ENCODE peak calls at places on chromosome 3, in four cellular contexts. I is HFF-Myc, T is HepG2, J is fibroblast of lung. G is an unnamed sample.
A peak's percentile ranks its signal among the peaks of the same experiment; 100 is the strongest.

GRCh38 chr3:109608574-109608973 is 271.2 kb upstream of the DPPA4 start:
- DNase-seq in T (no peak), J (no peak), I (no peak), G (no peak)

GRCh38 chr3:69865920-69866679 is 126.8 kb downstream of the MITF start:
- DNase-seq in J (no peak), I (no peak), T (no peak), G (peak; percentile 12)

GRCh38 chr3:107604057-107604802 is 81.5 kb downstream of the BBX start:
- DNase-seq in J (peak; percentile 70), I (no peak), T (no peak), G (peak; percentile 81)

GRCh38 chr3:10964537-10965167 is 27.9 kb upstream of the SLC6A1 start:
- DNase-seq in T (no peak), J (peak; percentile 17), I (no peak), G (no peak)

GRCh38 chr3:2099779-2100191 is 1.1 kb downstream of the CNTN4 start:
- DNase-seq in T (no peak), J (no peak), I (no peak), G (no peak)

GRCh38 chr3:109356442-109357155 is 19.3 kb upstream of the DPPA4 start:
- DNase-seq in J (no peak), T (no peak), I (no peak), G (no peak)

GRCh38 chr3:125207949-125208568 is 4.5 kb downstream of the SLC12A8 start:
- DNase-seq in I (no peak), T (no peak), J (no peak), G (no peak)

GRCh38 chr3:56754753-56755365 is 46.9 kb downstream of the ARHGEF3 start:
- DNase-seq in I (no peak), T (no peak), J (no peak), G (no peak)

GRCh38 chr3:117669761-117670160 is 960.2 kb downstream of the TUSC7 start:
- DNase-seq in T (no peak), I (no peak), J (no peak), G (no peak)

GRCh38 chr3:10142707-10143560 is 1.4 kb downstream of the VHL start:
- DNase-seq in I (no peak), T (no peak), J (no peak), G (peak; percentile 29)

GRCh38 chr3:40763812-40764211 is 239.1 kb downstream of the ZNF621 start:
- DNase-seq in T (no peak), I (no peak), J (no peak), G (no peak)

GRCh38 chr3:159266779-159267178 is 464.9 kb downstream of the MFSD1 start:
- DNase-seq in T (peak; percentile 23), J (no peak), I (no peak), G (no peak)

GRCh38 chr3:12822725-12823373 is 18.5 kb downstream of the RPL32 start:
- DNase-seq in T (peak; percentile 29), I (no peak), J (no peak), G (peak; percentile 59)

GRCh38 chr3:116341381-116341780 is 103.9 kb downstream of the LSAMP start:
- DNase-seq in T (no peak), I (no peak), J (no peak), G (no peak)

GRCh38 chr3:146469206-146470017 is at the start of gene PLSCR2:
- DNase-seq in I (no peak), J (peak; percentile 38), T (no peak), G (no peak)

GRCh38 chr3:127749787-127750225 is 72.5 kb downstream of the MGLL start:
- DNase-seq in I (no peak), J (no peak), T (no peak), G (no peak)

GRCh38 chr3:45105855-45106655 is 40.1 kb downstream of the CDCP1 start:
- DNase-seq in I (peak; percentile 85), J (peak; percentile 96), T (no peak), G (peak; percentile 75)

GRCh38 chr3:21894459-21895083 is 143.6 kb upstream of the ZNF385D start:
- DNase-seq in I (no peak), J (peak; percentile 13), T (no peak), G (peak; percentile 65)

GRCh38 chr3:14346191-14346590 is 56.2 kb upstream of the SLC6A6 start:
- DNase-seq in I (no peak), T (no peak), J (no peak), G (no peak)

GRCh38 chr3:184563569-184563925 is 2.0 kb downstream of the EPHB3 start:
- DNase-seq in J (no peak), T (no peak), I (no peak), G (no peak)
- H3K4me3 ChIP-seq in J (peak overlapping the region; percentile 81), T (no peak overlapping the region), I (peak overlapping the region; percentile 48), G (peak overlapping the region; percentile 73)

GRCh38 chr3:134794323-134794722 is 737 bp upstream of the EPHB1 start:
- DNase-seq in J (no peak), I (no peak), T (no peak), G (no peak)

GRCh38 chr3:134794950-134795775 is at the start of gene EPHB1:
- DNase-seq in T (peak; percentile 70), I (peak; percentile 72), J (peak; percentile 94), G (peak; percentile 93)

GRCh38 chr3:134797080-134797801 is 2.2 kb downstream of the EPHB1 start:
- DNase-seq in T (no peak), I (no peak), J (no peak), G (peak; percentile 5)

GRCh38 chr3:134796313-134797079 is 1.4 kb downstream of the EPHB1 start:
- DNase-seq in J (peak; percentile 28), T (no peak), I (no peak), G (peak; percentile 24)

DNA sequence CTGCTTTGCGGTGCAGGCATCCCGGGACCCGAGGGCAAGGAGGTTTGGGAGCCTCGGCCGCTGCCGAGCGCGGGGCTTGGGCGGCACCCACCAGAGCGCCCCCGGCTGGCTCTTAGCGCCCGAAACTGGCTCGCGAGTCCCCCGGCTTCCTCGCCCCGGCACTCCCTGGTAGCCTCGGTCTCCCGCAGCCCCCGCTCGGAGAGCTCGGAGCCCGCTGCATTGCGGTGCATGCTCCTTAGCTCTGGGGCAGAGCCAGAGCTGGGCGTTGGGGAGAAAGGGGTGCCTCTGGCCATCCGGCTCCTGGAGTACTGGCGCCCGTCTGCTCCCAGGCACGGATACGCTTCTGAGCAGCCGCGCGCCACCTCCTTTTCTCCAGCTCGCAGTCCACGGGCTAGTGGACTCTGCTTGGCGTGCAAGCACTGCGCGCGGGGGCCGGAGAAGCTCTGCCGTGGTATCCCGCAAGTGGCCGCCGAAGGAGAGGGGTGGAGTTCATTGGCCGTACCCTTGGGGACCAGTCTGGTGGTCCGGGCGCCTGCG is 784 bp downstream of the EPHB1 start:
- DNase-seq in T (no peak), I (no peak), J (peak; percentile 48), G (peak; percentile 45)
- TF ChIP-seq CTCF in T (no peak), I (no peak), J (no peak), G (no peak)

GRCh38 chr3:29283739-29284138 is 2.9 kb downstream of the RBMS3 start:
- DNase-seq in J (no peak), I (no peak), T (no peak), G (no peak)

GRCh38 chr3:29284578-29284977 is 3.7 kb downstream of the RBMS3 start:
- DNase-seq in I (no peak), J (no peak), T (no peak), G (peak; percentile 46)

GRCh38 chr3:29282431-29283296 is 1.8 kb downstream of the RBMS3 start:
- DNase-seq in T (no peak), I (no peak), J (peak; percentile 82), G (peak; percentile 75)

GRCh38 chr3:29281265-29282228 is 676 bp downstream of the RBMS3 start:
- DNase-seq in T (no peak), I (no peak), J (peak; percentile 62), G (peak; percentile 63)

GRCh38 chr3:29283297-29283681 is 2.4 kb downstream of the RBMS3 start:
- DNase-seq in T (no peak), J (no peak), I (no peak), G (peak; percentile 49)
- H3K4me3 ChIP-seq in T (no peak overlapping the region), J (peak overlapping the region; percentile 78), I (peak overlapping the region; percentile 72), G (peak overlapping the region; percentile 93)

GRCh38 chr3:138919304-138919703 is 27.6 kb downstream of the FOXL2 start:
- DNase-seq in I (no peak), J (no peak), T (peak; percentile 23), G (no peak)
- TF ChIP-seq CTCF in I (no peak), J (no peak), T (peak; percentile 71), G (no peak)

GRCh38 chr3:104598848-104599501 is 767.7 kb upstream of the ALCAM start:
- DNase-seq in T (no peak), J (no peak), I (no peak), G (no peak)

GRCh38 chr3:104606812-104607211 is 759.9 kb upstream of the ALCAM start:
- DNase-seq in T (peak; percentile 53), I (no peak), J (no peak), G (no peak)

DNA sequence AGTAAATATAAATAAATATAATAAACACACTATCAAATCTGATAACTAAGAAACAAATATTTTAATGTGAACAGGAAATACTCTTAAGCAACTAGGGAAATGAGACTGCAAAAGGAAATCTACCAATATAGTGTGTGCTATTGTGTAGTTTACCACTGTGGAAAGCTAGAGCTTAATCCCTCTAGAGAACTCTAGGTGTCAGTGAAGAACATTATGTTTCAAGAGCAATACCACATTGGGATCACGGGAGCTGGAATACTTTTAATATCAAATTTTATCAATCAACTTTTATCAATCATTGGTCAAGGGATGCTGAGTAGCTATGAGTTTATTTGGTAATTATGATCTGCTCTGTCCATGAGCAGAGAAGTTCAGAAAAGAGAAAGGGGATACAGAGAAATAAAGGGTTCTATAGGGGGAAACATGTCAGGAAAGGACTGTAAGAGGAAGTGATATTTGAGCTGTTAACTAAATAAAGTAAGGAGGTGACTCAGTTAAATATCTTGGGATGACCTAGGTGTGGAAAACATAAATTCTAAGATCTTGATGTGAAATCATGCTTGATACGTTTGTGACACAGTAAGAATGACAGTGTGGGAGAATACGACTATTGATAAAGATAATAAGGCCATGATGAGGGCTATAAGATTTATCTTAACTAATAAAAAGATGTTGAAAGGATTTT is 762.2 kb upstream of the ALCAM start:
- DNase-seq in I (peak; percentile 3), J (peak; percentile 16), T (no peak), G (peak; percentile 59)
- H3K4me3 ChIP-seq in I (no peak overlapping the region), J (no peak overlapping the region), T (no peak overlapping the region), G (no peak overlapping the region)

DNA sequence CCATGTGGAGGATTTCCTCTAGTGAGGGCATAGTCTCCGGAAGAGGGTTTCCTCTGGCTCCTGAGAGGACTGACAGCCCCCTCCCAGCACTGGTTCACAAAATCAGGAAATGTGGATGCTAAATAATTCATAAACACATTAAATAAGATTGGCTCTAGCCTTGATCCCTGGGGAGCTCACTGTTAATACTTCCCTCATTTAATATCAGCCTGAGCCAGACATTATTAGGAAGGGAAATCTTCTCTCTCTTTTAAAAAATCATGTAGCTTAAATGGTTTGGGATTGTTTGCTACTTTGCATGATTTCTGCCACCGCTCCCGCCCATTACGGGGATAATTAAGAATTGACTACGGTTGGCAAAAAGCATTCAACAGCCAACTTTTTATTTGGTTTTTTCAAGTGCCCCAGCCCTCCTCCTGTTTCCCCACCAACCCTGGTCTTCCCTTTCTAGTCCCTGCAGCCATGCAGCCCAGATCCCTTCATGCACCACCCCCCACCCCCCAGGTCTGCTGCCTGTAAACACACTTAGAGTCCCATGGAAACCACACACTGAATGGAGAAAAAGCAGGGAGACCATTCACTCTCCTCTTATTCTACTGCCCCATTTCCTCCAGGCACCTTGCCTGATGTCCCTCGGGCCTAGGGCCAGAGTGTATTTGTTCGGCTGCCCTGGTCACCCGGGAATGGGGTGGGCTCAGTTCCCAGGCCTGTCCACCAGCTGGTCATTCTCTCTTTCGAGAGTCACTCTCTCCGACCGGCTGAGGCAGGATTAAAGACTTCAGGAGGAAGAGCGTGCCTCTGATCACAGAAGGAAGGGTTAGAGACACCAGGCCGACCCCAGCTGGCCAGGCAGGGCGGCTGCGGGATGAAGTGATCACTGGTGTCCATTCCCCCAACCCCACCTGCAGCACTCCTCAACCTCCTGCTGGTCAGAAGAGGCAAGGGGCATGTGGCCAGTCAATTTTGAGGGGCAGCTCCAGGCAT is 45.1 kb downstream of the SEMA5B start:
- DNase-seq in T (peak; percentile 5), J (no peak), I (no peak), G (no peak)
- TF ChIP-seq CTCF in T (peak; percentile 24), J (no peak), I (no peak), G (peak; percentile 9)

G was measured in fibroblast of the aortic adventitia.